ENCODE peak calls at places on chromosomes 7 and 10, in six cellular contexts. L is dorsolateral prefrontal cortex; H is activated naive CD8-positive, alpha-beta T cell treated with anti-CD3 and anti-CD28 coated beads, Interleukin-2, amount 50 U/mL, for 24 hours; O is HepG2; E is foreskin keratinocyte; B is cerebellar cortex. V is an unnamed sample.

GRCh38 chr7:51446785-51447184 is 130.2 kb upstream of the COBL start:
- DNase-seq in B (no peak), E (no peak), O (no peak), H (no peak), L (no peak), V (no peak)

GRCh38 chr10:69088471-69088769 is 517 bp downstream of the SRGN start:
- DNase-seq in O (no peak), B (no peak), L (no peak), E (no peak), H (no peak), V (no peak)

GRCh38 chr10:72248477-72249151 is 25.1 kb upstream of the DDIT4 start:
- DNase-seq in H (peak; percentile 73), B (peak; percentile 95), L (peak; percentile 79), E (peak; percentile 61), O (peak; percentile 68), V (peak; percentile 77)

GRCh38 chr7:121562274-121562673 is 166.2 kb upstream of the FAM3C start:
- DNase-seq in L (no peak), E (no peak), B (no peak), O (no peak), H (no peak), V (no peak)

GRCh38 chr10:24466616-24466949 is 257.1 kb downstream of the ARHGAP21 start:
- DNase-seq in O (no peak), L (no peak), H (no peak), B (no peak), E (no peak), V (no peak)

GRCh38 chr7:20229652-20230500 is 12.7 kb upstream of the MACC1 start:
- DNase-seq in E (no peak), L (no peak), H (no peak), B (no peak), O (no peak), V (no peak)

GRCh38 chr10:26435852-26436251 is 2.3 kb upstream of the APBB1IP start:
- DNase-seq in O (no peak), L (no peak), B (no peak), H (no peak), E (no peak), V (no peak)

GRCh38 chr7:57414852-57415251 is 35.1 kb upstream of the ZNF716 start:
- DNase-seq in L (no peak), H (no peak), E (no peak), O (no peak), B (no peak), V (no peak)

GRCh38 chr7:131957338-131958025 is 401.1 kb upstream of the PODXL start:
- DNase-seq in O (no peak), B (no peak), L (peak; percentile 80), E (peak; percentile 19), H (no peak), V (peak; percentile 30)

GRCh38 chr10:96606216-96606615 is 19.4 kb upstream of the TM9SF3 start:
- DNase-seq in B (no peak), L (no peak), E (no peak), O (no peak), H (no peak), V (peak; percentile 65)

GRCh38 chr10:3635697-3636096 is 149.3 kb downstream of the KLF6 start:
- DNase-seq in L (no peak), H (no peak), B (no peak), O (no peak), E (peak; percentile 86), V (no peak)

GRCh38 chr7:151817315-151817690 is 59.6 kb downstream of the PRKAG2 start:
- DNase-seq in H (no peak), L (no peak), B (no peak), E (no peak), O (no peak), V (no peak)

GRCh38 chr7:99036531-99037175 is 107.3 kb downstream of the SMURF1 start:
- DNase-seq in H (no peak), L (peak; percentile 83), B (peak; percentile 84), O (peak; percentile 32), E (no peak), V (peak; percentile 68)

GRCh38 chr10:34495938-34496337 is 319.2 kb downstream of the PARD3 start:
- DNase-seq in O (no peak), H (no peak), B (no peak), L (no peak), E (no peak), V (no peak)

GRCh38 chr10:86294346-86295265 is 72.0 kb downstream of the GRID1 start:
- DNase-seq in L (no peak), H (no peak), E (no peak), B (no peak), O (no peak), V (no peak)

GRCh38 chr10:112872728-112873127 is 77.3 kb upstream of the TCF7L2 start:
- DNase-seq in H (no peak), E (no peak), B (no peak), L (no peak), O (no peak), V (no peak)

GRCh38 chr10:93206652-93207051 is 133.0 kb downstream of the CYP26A1 start:
- DNase-seq in B (peak; percentile 18), L (no peak), O (no peak), E (no peak), H (no peak), V (no peak)

GRCh38 chr10:103395754-103396066 is 565 bp downstream of the ATP5MK start:
- DNase-seq in E (no peak), L (no peak), B (no peak), H (no peak), O (no peak), V (peak; percentile 43)

GRCh38 chr10:25023278-25023677 is 6.9 kb downstream of the THNSL1 start:
- DNase-seq in B (no peak), H (no peak), L (no peak), O (no peak), E (no peak), V (no peak)

GRCh38 chr10:5317547-5318107 is 47.1 kb upstream of the UCN3 start:
- DNase-seq in H (peak; percentile 60), E (peak; percentile 96), B (no peak), L (no peak), O (peak; percentile 19), V (peak; percentile 67)

GRCh38 chr10:63671317-63671937 is 150.2 kb downstream of the REEP3 start:
- DNase-seq in E (no peak), L (no peak), O (no peak), B (no peak), H (no peak), V (peak; percentile 78)

GRCh38 chr7:28922618-28923331 is 35.4 kb downstream of the TRIL start:
- DNase-seq in H (peak; percentile 65), E (no peak), B (peak; percentile 90), L (peak; percentile 61), O (peak; percentile 82), V (peak; percentile 85)

GRCh38 chr7:69817096-69817495 is 218.8 kb downstream of the AUTS2 start:
- DNase-seq in H (no peak), L (no peak), O (no peak), E (no peak), B (no peak), V (peak; percentile 68)

GRCh38 chr7:36986429-36987362 is 262.4 kb upstream of the AOAH start:
- DNase-seq in O (peak; percentile 36), H (peak; percentile 74), L (peak; percentile 83), B (peak; percentile 78), E (no peak), V (peak; percentile 83)

GRCh38 chr10:86596266-86596665 is 58.1 kb upstream of the OPN4 start:
- DNase-seq in B (no peak), L (no peak), H (no peak), O (no peak), E (no peak), V (no peak)

GRCh38 chr10:87058171-87058570 is 36.5 kb downstream of the GLUD1 start:
- DNase-seq in O (no peak), L (no peak), H (no peak), E (no peak), B (peak; percentile 18), V (no peak)

GRCh38 chr7:120591-120991 is 71.8 kb upstream of the FAM20C start:
- DNase-seq in L (no peak), H (no peak), O (no peak), B (no peak), E (no peak), V (no peak)

GRCh38 chr10:78371118-78371517 is 337.5 kb downstream of the RPS24 start:
- DNase-seq in E (no peak), L (no peak), H (no peak), O (no peak), B (no peak), V (peak; percentile 83)

GRCh38 chr7:157754416-157754790 is 417.6 kb downstream of the DNAJB6 start:
- DNase-seq in E (no peak), O (no peak), L (no peak), H (no peak), B (no peak), V (no peak)

GRCh38 chr7:109873296-109873695 is 1217.6 kb upstream of the LRRN3 start:
- DNase-seq in L (no peak), O (no peak), H (no peak), E (no peak), B (no peak), V (no peak)

V was measured in astrocyte of the hippocampus.